ENCODE peak calls at places on chromosomes 7 and 10, in six cellular contexts. B is IMR-90, M is mesendoderm, E is H9, Q is H1, T is trophoblast cell. V is an unnamed sample.

GRCh38 chr7:157674715-157675426 is 338.1 kb downstream of the DNAJB6 start:
- DNase-seq in E (peak; percentile 15), Q (no peak), M (no peak), B (no peak), T (no peak), V (no peak)

GRCh38 chr7:135706858-135707569 is 21.0 kb downstream of the SLC13A4 start:
- DNase-seq in Q (no peak), T (peak; percentile 75), M (no peak), B (peak; percentile 64), E (no peak), V (no peak)

GRCh38 chr7:32618470-32618869 is 123.2 kb downstream of the AVL9 start:
- DNase-seq in Q (no peak), T (no peak), E (no peak), M (no peak), B (no peak), V (no peak)

GRCh38 chr7:139644191-139644590 is 120.7 kb downstream of the CLEC2L start:
- DNase-seq in Q (no peak), T (no peak), M (no peak), E (no peak), B (no peak), V (no peak)

GRCh38 chr7:24192701-24193100 is 91.3 kb upstream of the NPY start:
- DNase-seq in B (no peak), E (no peak), M (no peak), Q (no peak), T (no peak), V (no peak)

GRCh38 chr7:23074443-23075244 is 30.9 kb upstream of the KLHL7 start:
- DNase-seq in B (peak; percentile 34), T (no peak), E (no peak), M (no peak), Q (no peak), V (no peak)

GRCh38 chr10:28457110-28457509 is 75.8 kb upstream of the WAC start:
- DNase-seq in E (no peak), T (no peak), B (no peak), M (no peak), Q (no peak), V (no peak)

GRCh38 chr10:127293640-127294039 is 97.2 kb upstream of the INSYN2A start:
- DNase-seq in M (no peak), Q (no peak), B (no peak), T (no peak), E (no peak), V (no peak)

GRCh38 chr10:76695069-76695468 is 942.5 kb downstream of the KCNMA1 start:
- DNase-seq in Q (no peak), B (no peak), M (no peak), T (no peak), E (no peak), V (no peak)

GRCh38 chr7:54596747-54597146 is 54.6 kb downstream of the VSTM2A start:
- DNase-seq in T (no peak), Q (no peak), M (no peak), B (no peak), E (no peak), V (no peak)

GRCh38 chr7:36971515-36972139 is 247.3 kb upstream of the AOAH start:
- DNase-seq in E (no peak), B (no peak), Q (no peak), M (no peak), T (peak; percentile 14), V (peak; percentile 24)

GRCh38 chr7:128407751-128408708 is 1.8 kb downstream of the IMPDH1 start:
- DNase-seq in B (no peak), Q (no peak), E (no peak), M (peak; percentile 13), T (no peak), V (no peak)

GRCh38 chr10:103881420-103882284 is 26.3 kb upstream of the SH3PXD2A start:
- DNase-seq in B (no peak), T (peak; percentile 86), Q (no peak), M (peak; percentile 67), E (no peak), V (no peak)

GRCh38 chr7:17206354-17206905 is 92.0 kb upstream of the AHR start:
- DNase-seq in B (no peak), E (no peak), T (no peak), M (peak; percentile 26), Q (no peak), V (no peak)

DNA sequence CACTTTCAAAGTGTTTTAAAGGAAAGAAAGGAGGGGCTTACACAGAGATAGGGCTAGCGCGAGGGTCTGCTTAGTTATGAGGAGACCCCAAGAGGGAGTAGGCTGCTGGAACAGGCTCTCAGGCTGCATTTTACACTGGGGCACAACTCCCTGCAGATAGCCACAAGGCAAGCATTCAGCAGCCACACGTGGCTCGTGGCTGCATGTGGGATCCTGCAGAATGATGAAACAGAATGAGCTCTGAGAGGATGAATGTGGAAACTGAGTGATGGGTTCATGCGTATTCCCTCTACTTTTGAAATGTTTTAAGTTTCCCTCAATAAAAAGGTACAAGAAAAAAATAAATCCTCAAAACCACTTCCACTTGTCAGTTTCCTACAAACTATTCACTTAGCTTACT is 37.0 kb downstream of the PIP4K2A start:
- DNase-seq in B (no peak), T (no peak), Q (no peak), M (no peak), E (no peak), V (no peak)
- H3K4me1 ChIP-seq in B (peaks cover 6% of the 10 kb centered on the region), T (peaks cover 12% of the 10 kb centered on the region), Q (peaks cover 18% of the 10 kb centered on the region), M (no peaks in the 10 kb centered on the region), E (peaks cover 19% of the 10 kb centered on the region), V (peaks cover 3% of the 10 kb centered on the region)

GRCh38 chr10:21535494-21535818 is 1.4 kb downstream of the MLLT10 start:
- DNase-seq in M (no peak), B (no peak), E (no peak), Q (no peak), T (peak; percentile 38), V (no peak)

GRCh38 chr10:21532694-21533576 is 1.1 kb upstream of the MLLT10 start:
- DNase-seq in Q (no peak), T (no peak), E (no peak), B (no peak), M (no peak), V (no peak)

GRCh38 chr10:21531164-21531563 is 2.9 kb upstream of the MLLT10 start:
- DNase-seq in B (peak; percentile 59), Q (no peak), E (no peak), M (no peak), T (no peak), V (no peak)

GRCh38 chr10:21534611-21535493 is 820 bp downstream of the MLLT10 start:
- DNase-seq in T (peak; percentile 80), B (peak; percentile 45), M (peak; percentile 87), Q (no peak), E (peak; percentile 73), V (no peak)

GRCh38 chr10:21533577-21534475 is at the start of gene MLLT10:
- DNase-seq in M (peak; percentile 99), E (peak; percentile 96), T (peak; percentile 95), B (peak; percentile 94), Q (peak; percentile 91), V (peak; percentile 95)
- H2BK5ac ChIP-seq in M (peak within 1 kb of the TSS; percentile 85), E (peak within 1 kb of the TSS; percentile 60), T (peak within 1 kb of the TSS; percentile 93), B (peak within 1 kb of the TSS; percentile 81), Q (peak within 1 kb of the TSS; percentile 90), V (peak within 1 kb of the TSS; percentile 75)

DNA sequence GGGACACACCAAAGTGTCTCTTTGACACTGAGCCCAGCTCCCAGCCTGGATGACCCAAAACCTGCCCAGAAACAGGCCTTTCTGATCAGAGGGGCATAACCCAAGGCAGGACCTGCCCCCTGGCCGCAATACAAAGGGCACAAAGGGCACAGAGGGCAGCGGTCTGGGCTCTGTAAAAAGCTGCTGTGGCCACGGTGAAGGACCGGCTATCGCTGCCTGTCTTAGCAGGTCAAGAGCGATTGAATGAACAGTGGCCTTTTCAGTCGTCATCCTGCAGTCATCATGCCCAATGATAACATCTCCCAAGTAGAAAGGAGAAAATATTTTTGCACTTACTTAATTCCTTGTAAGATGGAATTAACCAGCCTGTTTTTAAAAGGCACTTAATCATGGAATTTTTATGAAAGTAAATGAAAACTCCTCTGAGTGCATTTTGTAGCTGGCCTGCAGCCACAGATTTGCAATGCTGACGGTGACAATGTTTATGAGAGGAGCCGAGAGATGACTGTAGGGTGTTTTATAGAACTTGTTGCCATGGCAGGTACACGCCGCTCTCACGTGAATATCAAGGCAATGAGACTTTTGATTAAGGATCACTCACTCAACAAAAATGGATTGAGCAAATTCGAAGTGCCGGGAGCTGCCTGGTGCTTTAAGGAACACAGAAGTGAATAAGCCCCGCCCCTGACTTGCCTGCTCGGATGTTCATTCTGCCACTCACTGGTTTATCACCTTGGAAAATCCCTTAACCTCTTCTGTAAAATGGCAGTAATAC is 47.3 kb upstream of the BHLHA15 start:
- DNase-seq in Q (no peak), M (no peak), B (peak; percentile 55), T (peak; percentile 63), E (no peak), V (no peak)
- H3K4me2 ChIP-seq in Q (no peak overlapping the region), M (no peak overlapping the region), B (peak overlapping the region; percentile 15), T (no peak overlapping the region), E (no peak overlapping the region), V (no peak overlapping the region)

GRCh38 chr7:2880051-2880450 is 35.9 kb upstream of the GNA12 start:
- DNase-seq in Q (no peak), M (no peak), B (no peak), E (no peak), T (no peak), V (no peak)

GRCh38 chr7:2880882-2881281 is 36.8 kb upstream of the GNA12 start:
- DNase-seq in Q (no peak), E (peak; percentile 95), B (no peak), M (peak; percentile 73), T (no peak), V (no peak)

GRCh38 chr7:2882111-2882510 is 38.0 kb upstream of the GNA12 start:
- DNase-seq in T (no peak), M (no peak), E (no peak), B (no peak), Q (no peak), V (no peak)

GRCh38 chr7:2878306-2878705 is 34.2 kb upstream of the GNA12 start:
- DNase-seq in Q (no peak), T (no peak), B (no peak), E (no peak), M (no peak), V (no peak)

GRCh38 chr7:2879354-2879753 is 35.2 kb upstream of the GNA12 start:
- DNase-seq in B (no peak), Q (no peak), E (no peak), M (no peak), T (no peak), V (no peak)
- H3K4me1 ChIP-seq in B (no peaks in the 10 kb centered on the region), Q (peaks cover 10% of the 10 kb centered on the region), E (peaks cover 5% of the 10 kb centered on the region), M (no peaks in the 10 kb centered on the region), T (no peaks in the 10 kb centered on the region), V (peaks cover 16% of the 10 kb centered on the region)

V was measured in neuronal stem cell.